ENCODE peak calls at places on chromosomes 3 and 15, in four cellular contexts. A is IMR-90, Z is H9, D is H1. B is an unnamed sample.

GRCh38 chr3:52527732-52528595 is 5.7 kb downstream of the NT5DC2 start:
- DNase-seq in A (no peak), Z (no peak), D (no peak), B (no peak)

GRCh38 chr3:62445267-62445666 is 71.9 kb upstream of the FEZF2 start:
- DNase-seq in A (peak; percentile 29), Z (no peak), D (no peak), B (peak; percentile 8)

GRCh38 chr3:147407107-147407494 is 758 bp upstream of the ZIC4 start:
- DNase-seq in A (no peak), Z (no peak), D (no peak), B (peak; percentile 43)

GRCh38 chr3:88059380-88060160 is 515 bp downstream of the ZNF654 start:
- DNase-seq in A (no peak), Z (no peak), D (no peak), B (peak; percentile 54)

GRCh38 chr3:183524476-183524875 is 31.0 kb downstream of the KLHL6 start:
- DNase-seq in A (no peak), Z (no peak), D (no peak), B (no peak)

GRCh38 chr3:106399208-106399607 is 530.4 kb upstream of the CBLB start:
- DNase-seq in A (peak; percentile 36), Z (no peak), D (no peak), B (no peak)

GRCh38 chr15:31264534-31265089 is 62.0 kb upstream of the KLF13 start:
- DNase-seq in A (no peak), Z (no peak), D (no peak), B (no peak)

GRCh38 chr3:14524311-14524711 is 15.8 kb downstream of the GRIP2 start:
- DNase-seq in A (no peak), Z (peak; percentile 20), D (no peak), B (no peak)

GRCh38 chr3:16427309-16427965 is 86.1 kb downstream of the RFTN1 start:
- DNase-seq in A (peak; percentile 97), Z (no peak), D (no peak), B (no peak)

GRCh38 chr15:90219421-90220141 is 14.2 kb downstream of the CIB1 start:
- DNase-seq in A (no peak), Z (peak; percentile 70), D (peak; percentile 88), B (peak; percentile 52)

GRCh38 chr3:127002195-127003174 is 19.6 kb downstream of the PLXNA1 start:
- DNase-seq in A (peak; percentile 89), Z (peak; percentile 93), D (peak; percentile 90), B (peak; percentile 96)

DNA sequence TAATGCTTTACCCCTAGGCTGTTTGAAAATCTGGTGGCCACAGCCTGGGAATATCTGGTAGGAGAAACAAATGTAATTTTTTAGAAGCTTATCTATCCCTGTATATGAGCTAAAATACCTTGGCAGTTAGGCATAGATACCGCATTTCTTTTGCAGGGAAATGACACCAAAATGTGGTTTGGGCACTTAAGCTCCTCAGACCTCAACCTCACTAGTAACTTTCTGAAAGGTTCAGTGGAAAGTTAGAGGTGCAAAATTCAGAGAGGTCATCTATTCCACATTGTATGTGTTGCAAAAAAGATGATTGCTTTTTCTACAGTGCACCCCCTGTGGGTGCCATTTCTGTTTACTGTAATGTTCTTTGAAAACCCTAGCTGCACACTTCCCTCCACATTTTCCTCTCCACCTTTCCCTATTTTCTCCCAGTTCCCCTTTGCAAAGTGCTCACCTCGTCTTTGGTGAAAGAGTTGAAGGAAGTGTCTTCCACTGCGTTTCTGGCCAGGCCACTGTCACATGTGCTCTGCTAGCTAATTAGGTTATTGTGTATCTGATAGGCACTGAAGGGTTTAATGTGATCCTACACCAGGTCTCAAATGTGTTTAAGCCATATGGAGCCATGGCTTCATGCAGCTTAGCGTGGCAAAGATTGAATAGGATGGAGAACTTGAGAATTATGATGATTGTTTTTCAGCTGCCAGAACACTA is 1.3 kb downstream of the SACM1L start:
- DNase-seq in A (no peak), Z (no peak), D (no peak), B (peak; percentile 43)
- H3K4ac ChIP-seq in A (peak overlapping the region; percentile 11), Z (no peak overlapping the region), D (no peak overlapping the region), B (no peak overlapping the region)

DNA sequence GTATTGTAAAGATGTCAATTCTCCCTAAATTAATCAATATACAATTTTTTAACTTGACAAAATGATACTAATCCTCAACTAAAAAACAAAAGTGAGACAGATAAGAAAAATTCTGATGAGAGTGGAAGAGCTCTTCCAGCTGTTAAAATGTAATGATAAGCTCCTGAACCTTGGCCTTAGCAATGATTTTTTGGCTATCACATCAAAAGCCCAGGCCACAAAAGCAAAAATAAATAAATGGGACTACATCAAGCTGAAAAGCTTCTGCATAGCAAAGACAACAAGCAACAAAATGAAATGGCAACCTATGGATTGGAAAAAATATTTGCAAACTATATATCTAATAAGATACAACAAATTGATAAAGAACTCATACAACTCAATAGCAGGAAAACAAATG is 24.0 kb upstream of the SRPRB start:
- DNase-seq in A (no peak), Z (no peak), D (no peak), B (no peak)
- H4K5ac ChIP-seq in A (no peak overlapping the region), Z (no peak overlapping the region), D (no peak overlapping the region), B (no peak overlapping the region)

DNA sequence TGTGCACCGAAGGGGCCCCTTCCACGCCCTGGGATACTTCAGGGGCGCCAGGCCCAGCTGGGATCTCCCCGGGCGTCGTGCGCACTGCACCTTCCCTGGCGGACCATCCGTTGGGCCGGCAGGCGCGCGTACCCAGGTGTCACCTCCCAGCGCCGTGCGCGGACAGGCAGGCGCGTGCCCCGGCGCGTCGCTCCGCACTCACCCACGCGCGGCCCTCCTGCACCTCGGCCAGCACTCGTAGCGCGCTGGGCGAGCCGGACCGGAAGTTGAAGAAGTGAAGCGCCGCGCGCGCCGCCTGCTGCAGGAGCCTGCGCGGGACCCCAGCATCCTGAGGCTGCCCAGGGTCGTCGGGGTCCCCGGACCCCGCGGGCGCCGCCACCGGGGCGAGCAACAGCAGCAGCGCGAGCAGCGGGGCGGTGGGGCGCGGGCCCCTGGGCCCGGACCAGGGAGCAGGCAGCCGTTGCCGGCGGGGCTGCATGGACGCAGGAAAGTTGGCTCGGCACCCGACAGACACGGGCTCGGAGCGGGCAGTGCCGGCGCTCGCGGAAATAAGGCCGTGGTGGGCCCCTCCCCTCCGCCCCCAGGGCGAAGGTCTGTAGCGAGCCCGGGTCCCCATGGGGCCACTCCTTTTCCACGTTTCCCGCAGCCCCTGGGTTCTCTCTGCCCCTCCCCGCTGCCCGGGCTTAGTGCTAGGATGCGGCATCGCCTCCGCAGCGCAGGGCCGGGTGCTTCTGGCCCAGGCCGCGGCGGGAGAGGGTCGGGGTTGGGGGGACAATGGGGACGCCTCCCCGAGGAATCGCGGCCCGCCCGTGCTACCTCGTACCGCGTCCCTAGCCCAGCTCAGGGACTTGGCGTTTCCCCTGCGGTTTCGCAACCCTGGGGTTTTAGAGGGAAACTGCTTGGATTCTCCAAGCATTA is at the start of gene RARRES1:
- DNase-seq in A (peak; percentile 62), Z (peak; percentile 55), D (peak; percentile 76), B (peak; percentile 43)
- H3K4ac ChIP-seq in A (peak within 1 kb of the TSS; percentile 41), Z (no peak within 1 kb of the TSS), D (no peak within 1 kb of the TSS), B (no peak within 1 kb of the TSS)

DNA sequence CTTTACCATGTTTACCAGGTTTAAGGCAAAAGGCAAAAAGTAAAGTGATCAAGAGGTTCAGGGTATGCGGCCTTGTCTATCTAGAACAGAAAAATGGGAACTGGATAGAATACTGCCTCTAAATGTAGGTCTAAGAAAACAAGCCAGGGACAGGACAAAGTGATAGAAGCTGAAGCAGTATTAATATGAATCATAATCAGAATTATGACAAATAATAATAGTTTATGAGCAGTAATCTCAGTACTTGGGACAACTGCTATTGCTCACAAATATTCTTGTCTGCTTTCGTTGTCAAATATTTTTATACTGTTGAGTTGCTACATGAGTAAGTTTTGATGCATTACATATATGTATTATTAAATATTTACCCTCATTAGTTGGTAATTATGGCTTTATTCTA is 356.9 kb upstream of the RBMS3 start:
- DNase-seq in A (no peak), Z (no peak), D (no peak), B (no peak)
- H4K5ac ChIP-seq in A (no peak overlapping the region), Z (no peak overlapping the region), D (no peak overlapping the region), B (no peak overlapping the region)

B was measured in mesendoderm.